ENCODE peak calls at places on chromosomes 6 and 20, in nine cellular contexts. A, U, F, J, P, S, W, T and K are unnamed samples.

GRCh38 chr20:52305843-52306242 is 114.3 kb upstream of the ZFP64 start:
- DNase-seq in A (no peak), U (no peak), F (no peak), J (no peak), P (no peak), S (no peak), W (no peak), T (no peak), K (no peak)

GRCh38 chr6:67683960-67684359 is 951.1 kb upstream of the ADGRB3 start:
- DNase-seq in A (peak; percentile 76), U (no peak), F (no peak), J (no peak), P (no peak), S (no peak), W (no peak), T (no peak), K (no peak)

GRCh38 chr6:97394160-97394748 is 111.2 kb upstream of the MMS22L start:
- DNase-seq in A (peak; percentile 77), U (peak; percentile 76), F (peak; percentile 71), J (peak; percentile 66), P (peak; percentile 69), S (peak; percentile 64), W (peak; percentile 75), T (peak; percentile 52), K (peak; percentile 65)

GRCh38 chr6:22437665-22438064 is 131.7 kb upstream of the HDGFL1 start:
- DNase-seq in A (peak; percentile 38), U (no peak), F (no peak), J (no peak), P (no peak), S (no peak), W (no peak), T (no peak), K (no peak)

GRCh38 chr6:108966855-108967755 is 118.9 kb downstream of the ARMC2 start:
- DNase-seq in A (peak; percentile 63), U (peak; percentile 55), F (peak; percentile 78), J (no peak), P (peak; percentile 43), S (peak; percentile 7), W (peak; percentile 60), T (peak; percentile 47), K (no peak)

GRCh38 chr20:55561259-55561658 is 444.1 kb downstream of the CBLN4 start:
- DNase-seq in A (peak; percentile 60), U (no peak), F (no peak), J (no peak), P (no peak), S (no peak), W (no peak), T (no peak), K (no peak)

GRCh38 chr20:29756664-29757063 is 1500.8 kb upstream of the DEFB115 start:
- DNase-seq in A (no peak), U (no peak), F (no peak), J (no peak), P (no peak), S (no peak), W (no peak), T (peak; percentile 6), K (no peak)

GRCh38 chr6:71333700-71334099 is 45.1 kb downstream of the OGFRL1 start:
- DNase-seq in A (peak; percentile 74), U (peak; percentile 32), F (no peak), J (no peak), P (peak; percentile 93), S (no peak), W (no peak), T (no peak), K (no peak)

GRCh38 chr6:162032620-162033019 is 694.9 kb downstream of the PRKN start:
- DNase-seq in A (no peak), U (no peak), F (no peak), J (no peak), P (peak; percentile 81), S (no peak), W (no peak), T (no peak), K (no peak)

GRCh38 chr6:56863366-56863765 is 91.5 kb upstream of the BEND6 start:
- DNase-seq in A (peak; percentile 59), U (peak; percentile 33), F (no peak), J (no peak), P (peak; percentile 74), S (no peak), W (no peak), T (no peak), K (no peak)

GRCh38 chr20:38897267-38897666 is 28.9 kb upstream of the FAM83D start:
- DNase-seq in A (no peak), U (no peak), F (no peak), J (no peak), P (no peak), S (no peak), W (no peak), T (no peak), K (no peak)

GRCh38 chr6:1482381-1483166 is 93.2 kb downstream of the FOXF2 start:
- DNase-seq in A (peak; percentile 69), U (no peak), F (no peak), J (peak; percentile 68), P (peak; percentile 35), S (peak; percentile 19), W (no peak), T (no peak), K (peak; percentile 9)

GRCh38 chr6:95742895-95743294 is 165.6 kb downstream of the MANEA start:
- DNase-seq in A (no peak), U (no peak), F (no peak), J (no peak), P (no peak), S (no peak), W (no peak), T (peak; percentile 12), K (no peak)

GRCh38 chr6:87209812-87210211 is 54.4 kb downstream of the ZNF292 start:
- DNase-seq in A (no peak), U (no peak), F (no peak), J (no peak), P (no peak), S (no peak), W (no peak), T (no peak), K (no peak)
- TF ChIP-seq EZH2phosphoT487 in A (no peak), U (no peak), F (no peak), J (no peak), P (no peak), S (no peak), W (no peak), T (no peak), K (no peak)

GRCh38 chr6:142152731-142153130 is 5.7 kb downstream of the VTA1 start:
- DNase-seq in A (peak; percentile 21), U (no peak), F (no peak), J (no peak), P (peak; percentile 92), S (no peak), W (no peak), T (no peak), K (no peak)
- H3K4me2 ChIP-seq in A (peak overlapping the region; percentile 23), U (no peak overlapping the region), F (no peak overlapping the region), J (no peak overlapping the region), P (peak overlapping the region; percentile 72), S (no peak overlapping the region), W (no peak overlapping the region), T (peak overlapping the region; percentile 1), K (no peak overlapping the region)

GRCh38 chr6:26195924-26196845 is 109.0 kb downstream of the HFE start:
- DNase-seq in A (peak; percentile 38), U (no peak), F (peak; percentile 48), J (peak; percentile 87), P (peak; percentile 52), S (no peak), W (no peak), T (no peak), K (peak; percentile 77)

GRCh38 chr6:26195376-26195923 is 108.2 kb downstream of the HFE start:
- DNase-seq in A (peak; percentile 87), U (peak; percentile 92), F (peak; percentile 87), J (peak; percentile 96), P (peak; percentile 96), S (peak; percentile 77), W (peak; percentile 60), T (peak; percentile 64), K (peak; percentile 95)

GRCh38 chr6:26193467-26194328 is 106.5 kb downstream of the HFE start:
- DNase-seq in A (no peak), U (no peak), F (no peak), J (no peak), P (no peak), S (no peak), W (no peak), T (no peak), K (no peak)

GRCh38 chr6:26194329-26194701 is 107.1 kb downstream of the HFE start:
- DNase-seq in A (no peak), U (no peak), F (no peak), J (peak; percentile 35), P (no peak), S (no peak), W (no peak), T (no peak), K (no peak)

GRCh38 chr6:26194774-26195375 is 107.6 kb downstream of the HFE start:
- DNase-seq in A (no peak), U (no peak), F (no peak), J (no peak), P (peak; percentile 20), S (no peak), W (no peak), T (no peak), K (peak; percentile 10)
- TF ChIP-seq EZH2phosphoT487 in A (no peak), U (no peak), F (no peak), J (no peak), P (no peak), S (no peak), W (no peak), T (no peak), K (no peak)

GRCh38 chr20:58802061-58802460 is 48.6 kb downstream of the GNAS-AS1 start:
- DNase-seq in A (no peak), U (no peak), F (no peak), J (no peak), P (no peak), S (no peak), W (no peak), T (no peak), K (no peak)

GRCh38 chr20:58795923-58796245 is 54.8 kb downstream of the GNAS-AS1 start:
- DNase-seq in A (no peak), U (no peak), F (no peak), J (no peak), P (no peak), S (no peak), W (no peak), T (no peak), K (no peak)

GRCh38 chr20:58803533-58803932 is 47.2 kb downstream of the GNAS-AS1 start:
- DNase-seq in A (no peak), U (no peak), F (no peak), J (no peak), P (no peak), S (no peak), W (no peak), T (no peak), K (no peak)

GRCh38 chr20:58797371-58798050 is 53.2 kb downstream of the GNAS-AS1 start:
- DNase-seq in A (no peak), U (no peak), F (no peak), J (no peak), P (peak; percentile 43), S (no peak), W (no peak), T (no peak), K (no peak)

DNA sequence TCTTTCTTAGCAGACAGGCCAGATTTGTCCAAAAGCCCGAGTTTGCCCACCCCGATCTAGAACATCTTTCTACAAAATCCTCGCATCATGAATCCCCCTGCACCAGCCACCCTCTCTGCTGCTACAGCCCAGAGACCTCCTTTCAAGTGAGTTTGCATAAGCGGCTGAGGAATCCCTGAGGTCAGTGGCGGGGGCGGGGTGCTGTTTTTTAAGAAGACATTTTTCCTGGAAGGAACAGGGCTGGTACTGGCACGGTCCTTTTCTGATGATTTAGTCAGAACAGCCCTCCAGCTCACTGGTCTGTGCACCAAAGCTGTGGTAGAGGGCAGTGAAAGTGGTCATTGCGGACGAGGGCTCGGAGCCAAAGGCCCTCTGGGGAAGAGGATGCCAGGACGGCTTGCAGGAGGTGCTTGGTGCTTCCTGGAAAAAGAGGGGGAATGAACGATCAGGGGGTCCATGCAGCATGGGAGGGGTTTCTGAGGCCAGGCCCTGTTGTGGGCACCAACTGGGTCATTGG is 50.5 kb downstream of the GNAS-AS1 start:
- DNase-seq in A (no peak), U (no peak), F (peak; percentile 52), J (no peak), P (no peak), S (no peak), W (peak; percentile 66), T (no peak), K (no peak)
- H3K4me2 ChIP-seq in A (no peak overlapping the region), U (no peak overlapping the region), F (peak overlapping the region; percentile 23), J (no peak overlapping the region), P (no peak overlapping the region), S (no peak overlapping the region), W (peak overlapping the region; percentile 55), T (no peak overlapping the region), K (no peak overlapping the region)